ENCODE peak calls at places on chromosomes 5 and 9, in seven cellular contexts. Q, M, I, S, K, R and D are unnamed samples.
A peak's percentile ranks its signal among the peaks of the same experiment; 100 is the strongest.

GRCh38 chr5:7762267-7762666 is 88.7 kb downstream of the CFAP90 start:
- DNase-seq in Q (no peak), M (no peak), I (no peak), S (no peak), K (no peak), R (no peak), D (no peak)

GRCh38 chr9:110582156-110582555 is 2.6 kb upstream of the SVEP1 start:
- DNase-seq in Q (no peak), M (no peak), I (no peak), S (no peak), K (no peak), R (no peak), D (no peak)

GRCh38 chr9:72997387-72997995 is 44.6 kb upstream of the ALDH1A1 start:
- DNase-seq in Q (no peak), M (no peak), I (no peak), S (no peak), K (no peak), R (no peak), D (no peak)

GRCh38 chr9:98873535-98874432 is 66.3 kb downstream of the GALNT12 start:
- DNase-seq in Q (no peak), M (peak; percentile 49), I (no peak), S (no peak), K (no peak), R (no peak), D (no peak)

GRCh38 chr9:32551491-32552049 is 557 bp upstream of the SMIM27 start:
- DNase-seq in Q (no peak), M (no peak), I (peak; percentile 21), S (peak; percentile 12), K (no peak), R (peak; percentile 43), D (peak; percentile 35)

GRCh38 chr5:139137703-139138102 is 60.5 kb downstream of the SIL1 start:
- DNase-seq in Q (no peak), M (no peak), I (no peak), S (no peak), K (no peak), R (no peak), D (no peak)

GRCh38 chr9:113582698-113583200 is 119.2 kb downstream of the RGS3 start:
- DNase-seq in Q (no peak), M (no peak), I (no peak), S (no peak), K (no peak), R (no peak), D (no peak)

GRCh38 chr9:21357479-21358290 is 7.0 kb upstream of the IFNA6 start:
- DNase-seq in Q (no peak), M (peak; percentile 47), I (no peak), S (peak; percentile 76), K (no peak), R (no peak), D (no peak)

GRCh38 chr5:6377582-6378127 is 692 bp downstream of the MED10 start:
- DNase-seq in Q (no peak), M (no peak), I (no peak), S (no peak), K (no peak), R (no peak), D (no peak)

GRCh38 chr9:71664566-71664965 is 103.7 kb downstream of the CEMIP2 start:
- DNase-seq in Q (no peak), M (no peak), I (no peak), S (no peak), K (no peak), R (no peak), D (no peak)

GRCh38 chr5:37249820-37250175 is 622 bp upstream of the CPLANE1 start:
- DNase-seq in Q (no peak), M (peak; percentile 5), I (no peak), S (no peak), K (no peak), R (no peak), D (no peak)

GRCh38 chr9:136091582-136092352 is 3.3 kb downstream of the NACC2 start:
- DNase-seq in Q (no peak), M (no peak), I (no peak), S (no peak), K (no peak), R (no peak), D (no peak)

GRCh38 chr5:41629897-41630296 is 119.5 kb upstream of the PLCXD3 start:
- DNase-seq in Q (no peak), M (no peak), I (no peak), S (no peak), K (no peak), R (no peak), D (no peak)